ENCODE peak calls at places on chromosomes 4 and X, in four cellular contexts. J is H9, F is neuronal stem cell, E is H1. W is an unnamed sample.

GRCh38 chr4:98573791-98574190 is 84.6 kb downstream of the TSPAN5 start:
- DNase-seq in F (no peak), J (no peak), E (no peak), W (no peak)

GRCh38 chr4:165779950-165780670 is 92.9 kb upstream of the TLL1 start:
- DNase-seq in F (no peak), J (no peak), E (no peak), W (peak; percentile 8)

GRCh38 chrX:118588715-118589114 is 93.1 kb downstream of the DOCK11 start:
- DNase-seq in J (no peak), E (no peak), F (no peak), W (no peak)

GRCh38 chrX:84501798-84502628 is at the start of gene HDX:
- DNase-seq in F (peak; percentile 65), J (peak; percentile 70), E (no peak), W (peak; percentile 89)

GRCh38 chrX:38864165-38864564 is 62.9 kb downstream of the MID1IP1 start:
- DNase-seq in E (no peak), F (no peak), J (no peak), W (peak; percentile 1)

GRCh38 chr4:51960486-51960885 is 59.7 kb downstream of the LRRC66 start:
- DNase-seq in F (no peak), J (no peak), E (no peak), W (no peak)

GRCh38 chr4:150867148-150867547 is 147.9 kb downstream of the LRBA start:
- DNase-seq in E (no peak), F (peak; percentile 69), J (no peak), W (peak; percentile 81)

GRCh38 chrX:74492720-74493201 is 71.5 kb downstream of the SLC16A2 start:
- DNase-seq in J (peak; percentile 64), E (no peak), F (peak; percentile 29), W (no peak)

GRCh38 chr4:83282049-83282535 is 2.5 kb downstream of the COQ2 start:
- DNase-seq in F (peak; percentile 14), E (no peak), J (no peak), W (peak; percentile 71)

GRCh38 chrX:153477039-153477438 is 6.7 kb upstream of the HAUS7 start:
- DNase-seq in F (no peak), J (peak; percentile 49), E (no peak), W (no peak)

GRCh38 chr4:176545886-176546285 is 226.1 kb downstream of the SPCS3 start:
- DNase-seq in J (no peak), F (no peak), E (no peak), W (peak; percentile 80)

GRCh38 chrX:12421918-12422317 is 283.6 kb downstream of the FRMPD4 start:
- DNase-seq in J (no peak), E (no peak), F (no peak), W (no peak)

GRCh38 chr4:70518716-70519115 is 347 bp downstream of the AMTN start:
- DNase-seq in F (no peak), E (no peak), J (no peak), W (no peak)

DNA sequence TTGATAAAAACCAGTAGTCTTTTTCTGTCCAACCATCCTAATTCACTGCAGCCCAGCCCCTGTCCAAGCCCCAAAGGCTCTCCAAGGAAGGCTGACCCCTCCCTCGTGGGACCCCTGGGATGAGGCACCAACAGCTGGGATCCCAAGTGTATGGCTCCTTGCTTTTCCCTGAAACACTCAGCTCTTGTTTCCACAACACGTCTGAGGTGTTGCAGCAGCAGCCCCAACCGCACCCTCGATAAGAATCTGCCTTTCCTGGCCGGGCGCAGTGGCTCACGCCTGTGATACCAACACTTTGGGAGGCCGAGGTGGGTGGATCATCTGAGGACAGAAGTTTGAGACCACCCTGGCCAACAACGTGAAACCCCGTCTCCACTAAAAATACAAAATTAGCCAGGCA is 17.0 kb upstream of the ATP6AP2 start:
- DNase-seq in J (no peak), E (no peak), F (no peak), W (no peak)
- H2BK15ac ChIP-seq in J (no peak overlapping the region), E (no peak overlapping the region), F (no peak overlapping the region), W (no peak overlapping the region)

DNA sequence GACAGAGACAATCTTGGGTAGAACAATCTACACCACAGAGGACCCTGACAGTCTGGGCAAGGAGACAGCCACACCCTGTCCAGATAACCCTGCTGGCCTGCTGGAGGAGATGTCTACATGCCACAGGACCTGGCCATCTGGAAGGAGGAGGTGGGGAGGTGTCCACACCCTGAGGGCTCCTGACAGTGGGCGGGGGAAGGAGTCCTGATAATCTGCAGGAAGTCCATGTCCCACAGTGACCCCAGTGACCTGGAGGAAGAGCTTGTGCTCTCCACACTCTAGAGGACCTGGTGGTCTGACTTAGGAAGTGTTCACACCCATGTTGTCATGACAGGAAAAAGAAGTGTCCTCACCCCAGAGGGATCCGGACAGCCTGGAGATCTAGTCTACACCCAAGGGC is 5.5 kb downstream of the SUV39H1 start:
- DNase-seq in E (no peak), F (no peak), J (no peak), W (no peak)
- H2BK12ac ChIP-seq in E (no peak overlapping the region), F (no peak overlapping the region), J (no peak overlapping the region), W (no peak overlapping the region)

DNA sequence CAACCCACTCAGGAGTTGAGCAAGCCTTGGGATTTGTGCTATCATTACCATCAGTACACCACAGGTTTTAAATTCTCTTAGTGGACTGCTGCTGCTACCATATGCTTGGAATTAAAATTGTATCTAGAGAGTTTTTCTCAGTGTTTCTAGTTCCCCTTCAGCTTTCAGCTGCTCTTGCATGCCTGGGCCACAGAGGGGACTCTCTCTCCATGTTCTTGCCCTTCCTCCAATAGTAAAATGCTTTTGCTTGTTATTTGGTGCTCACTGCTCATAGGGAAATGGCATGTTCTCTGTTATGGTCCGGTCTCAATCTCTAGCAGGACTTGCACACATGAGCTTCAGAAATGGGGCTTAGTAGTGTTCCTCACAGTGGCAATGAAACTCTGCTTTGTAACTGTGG is 101.9 kb downstream of the IGSF1 start:
- DNase-seq in E (no peak), J (no peak), F (no peak), W (no peak)
- H2BK5ac ChIP-seq in E (no peak overlapping the region), J (no peak overlapping the region), F (no peak overlapping the region), W (no peak overlapping the region)

GRCh38 chrX:40866878-40867277 is 131.5 kb upstream of the MED14 start:
- DNase-seq in J (no peak), E (no peak), F (no peak), W (no peak)

GRCh38 chrX:40864972-40865371 is 129.6 kb upstream of the MED14 start:
- DNase-seq in E (no peak), J (no peak), F (no peak), W (no peak)

GRCh38 chrX:40868868-40869267 is 133.5 kb upstream of the MED14 start:
- DNase-seq in J (no peak), E (no peak), F (no peak), W (no peak)

GRCh38 chrX:40863671-40864070 is 128.3 kb upstream of the MED14 start:
- DNase-seq in J (no peak), E (no peak), F (no peak), W (no peak)

GRCh38 chrX:40867352-40867751 is 132.0 kb upstream of the MED14 start:
- DNase-seq in F (no peak), E (no peak), J (no peak), W (peak; percentile 15)
- H2BK15ac ChIP-seq in F (no peak overlapping the region), E (no peak overlapping the region), J (no peak overlapping the region), W (no peak overlapping the region)